ENCODE peak calls at places on chromosome 12, in five cellular contexts. G, J, L, R and S are unnamed samples. For H3K4me1 and H3K9me3, the result is how much of the 10 kb centered on the place peaks cover.

GRCh38 chr12:76898472-76898871 is 19.7 kb upstream of the CSRP2 start:
- DNase-seq in G (no peak), R (no peak), L (no peak), J (no peak), S (no peak)

GRCh38 chr12:57522019-57522886 is at the start of gene MBD6:
- DNase-seq in R (peak), L (peak), G (peak), J (peak), S (peak)

GRCh38 chr12:101875112-101875961 is 2.0 kb upstream of the DRAM1 start:
- DNase-seq in J (no peak), L (no peak), R (no peak), G (peak), S (no peak)

GRCh38 chr12:107435072-107435471 is 250.5 kb upstream of the PWP1 start:
- DNase-seq in J (no peak), G (no peak), L (no peak), R (no peak), S (no peak)

GRCh38 chr12:98644433-98644711 is 216 bp downstream of the IKBIP start:
- DNase-seq in R (no peak), L (no peak), J (no peak), G (no peak), S (no peak)

GRCh38 chr12:27151479-27151878 is 69.1 kb upstream of the C12orf71 start:
- DNase-seq in R (no peak), L (no peak), G (no peak), J (no peak), S (no peak)

GRCh38 chr12:100591979-100592378 is 18.5 kb downstream of the GAS2L3 start:
- DNase-seq in G (no peak), L (no peak), J (no peak), R (no peak), S (no peak)

GRCh38 chr12:114013601-114014345 is 47.6 kb upstream of the RBM19 start:
- DNase-seq in G (no peak), L (peak), R (peak), J (no peak), S (peak)

GRCh38 chr12:46785413-46785812 is 40.4 kb downstream of the SLC38A4 start:
- DNase-seq in G (no peak), R (no peak), L (no peak), J (no peak), S (no peak)

GRCh38 chr12:105677672-105678071 is 347.2 kb downstream of the C12orf75 start:
- DNase-seq in J (no peak), L (no peak), R (no peak), G (no peak), S (no peak)

GRCh38 chr12:109766251-109766778 is 52.7 kb downstream of the FAM222A start:
- DNase-seq in R (peak), G (no peak), L (peak), J (no peak), S (no peak)

GRCh38 chr12:89669197-89669596 is 39.4 kb downstream of the ATP2B1 start:
- DNase-seq in G (no peak), J (no peak), L (no peak), R (no peak), S (no peak)

GRCh38 chr12:125657681-125658080 is 592.4 kb downstream of the AACS start:
- DNase-seq in G (no peak), J (no peak), L (no peak), R (no peak), S (no peak)

GRCh38 chr12:95648990-95649791 is 97.9 kb upstream of the USP44 start:
- DNase-seq in L (no peak), J (no peak), R (no peak), G (peak), S (no peak)

GRCh38 chr12:127680516-127680915 is 586.5 kb upstream of the TMEM132C start:
- DNase-seq in J (no peak), R (no peak), G (no peak), L (no peak), S (no peak)

GRCh38 chr12:1591029-1591428 is 3.4 kb downstream of the FBXL14 start:
- DNase-seq in L (no peak), J (no peak), R (no peak), G (no peak), S (no peak)

GRCh38 chr12:77153706-77154105 is 88.3 kb upstream of the E2F7 start:
- DNase-seq in G (no peak), J (no peak), R (no peak), L (no peak), S (no peak)

GRCh38 chr12:76698316-76698715 is 65.6 kb upstream of the ZDHHC17 start:
- DNase-seq in G (no peak), L (no peak), R (no peak), J (no peak), S (no peak)

GRCh38 chr12:3757261-3757660 is 4.4 kb upstream of the CRACR2A start:
- DNase-seq in J (no peak), R (no peak), L (no peak), G (no peak), S (no peak)

GRCh38 chr12:110548678-110549077 is 34.4 kb downstream of the PPTC7 start:
- DNase-seq in L (no peak), J (no peak), G (no peak), R (no peak), S (no peak)

GRCh38 chr12:41899577-41899976 is 245.1 kb downstream of the GXYLT1 start:
- DNase-seq in R (no peak), G (no peak), J (no peak), L (no peak), S (no peak)

GRCh38 chr12:130916251-130916911 is 37.3 kb upstream of the ADGRD1 start:
- DNase-seq in J (peak), G (no peak), R (peak), L (peak), S (peak)

GRCh38 chr12:122206976-122207375 is 3.5 kb downstream of the B3GNT4 start:
- DNase-seq in G (no peak), J (no peak), L (no peak), R (no peak), S (no peak)

GRCh38 chr12:65779091-65779642 is 45.1 kb upstream of the HMGA2 start:
- DNase-seq in L (no peak), R (no peak), J (no peak), G (peak), S (no peak)

DNA sequence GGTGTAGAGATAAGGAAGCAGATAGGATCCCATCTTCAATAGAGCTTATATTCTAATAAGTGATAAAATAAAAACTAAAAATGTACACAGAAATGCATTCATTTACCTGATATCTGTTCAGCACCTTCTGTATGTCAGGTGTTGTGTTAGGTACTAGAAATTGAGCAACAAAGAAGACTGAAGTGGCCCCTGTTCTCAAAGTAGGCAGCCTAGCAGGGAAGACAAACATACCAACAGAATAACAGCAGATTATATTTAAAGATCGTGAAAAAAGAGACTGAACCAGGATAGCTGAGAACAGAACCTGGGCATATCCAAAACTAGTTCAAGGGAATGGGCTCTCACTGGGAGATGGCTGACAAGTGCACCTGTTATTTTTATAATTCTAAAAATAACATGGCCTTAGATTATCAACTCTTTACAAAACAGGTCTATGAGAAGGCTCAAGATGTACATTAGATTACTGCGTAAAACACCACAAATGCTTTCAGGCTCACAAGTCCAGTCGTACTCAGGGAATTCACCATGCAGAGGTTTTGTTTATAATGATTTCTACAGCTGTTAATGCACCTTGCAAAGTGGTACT is 16.3 kb downstream of the ANO6 start:
- DNase-seq in R (no peak), L (no peak), J (no peak), G (no peak), S (no peak)
- H3K4me1 ChIP-seq in R (under half), L (under half), J (half or more), G (under half), S (half or more)

DNA sequence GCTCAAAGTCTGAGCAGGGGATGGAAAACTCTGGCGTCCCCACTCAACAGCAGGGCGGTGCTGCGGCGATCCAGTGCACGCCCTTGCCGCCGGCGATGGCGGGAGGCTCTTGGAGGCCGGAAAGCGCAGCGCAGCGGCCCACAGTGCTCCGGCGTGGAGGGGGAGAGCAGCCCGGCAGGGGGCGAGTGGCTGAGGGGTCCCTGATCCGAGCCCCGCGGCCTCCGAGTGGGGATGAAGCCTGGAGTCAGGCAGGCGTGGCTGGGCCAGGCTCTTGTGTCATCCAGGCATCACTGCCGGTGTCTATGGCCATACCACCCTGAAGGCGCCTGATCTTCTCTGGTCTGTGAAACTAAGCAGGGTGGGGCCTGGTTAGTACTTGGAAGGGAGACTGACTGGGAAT is 183.1 kb downstream of the ALG10 start:
- DNase-seq in R (peak), L (no peak), J (no peak), G (no peak), S (no peak)
- H3K9me3 ChIP-seq in R (under half), L (half or more), J (under half), G (under half), S (under half)

GRCh38 chr12:22447223-22447622 is 97.1 kb downstream of the C2CD5 start:
- DNase-seq in L (no peak), R (peak), J (no peak), G (no peak), S (no peak)

GRCh38 chr12:22443379-22444316 is 100.7 kb downstream of the C2CD5 start:
- DNase-seq in L (peak), R (peak), J (no peak), G (peak), S (no peak)
- TF ChIP-seq CTCF in L (peak), R (peak), J (peak), G (peak), S (peak)

DNA sequence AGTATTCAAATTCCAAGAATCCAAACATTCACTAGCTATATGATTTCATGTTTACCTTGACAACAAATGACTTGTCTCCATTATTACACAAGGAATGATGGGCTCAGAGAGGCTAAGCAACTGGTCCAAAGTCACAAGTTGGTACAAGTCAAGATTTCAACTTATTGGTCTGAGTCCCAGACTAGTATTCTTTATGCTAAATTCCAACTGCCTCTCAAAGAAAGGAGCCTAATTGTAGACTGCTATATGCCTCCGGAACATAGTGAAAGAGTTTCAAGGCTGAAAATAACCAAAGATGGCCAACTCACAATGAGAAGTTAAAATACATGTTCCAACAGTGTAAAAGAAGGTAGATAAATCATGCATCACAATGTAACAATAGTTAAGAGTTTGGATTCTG is 7.5 kb downstream of the BTG1 start:
- DNase-seq in J (no peak), L (no peak), R (no peak), G (no peak), S (no peak)
- H3K4me1 ChIP-seq in J (half or more), L (under half), R (half or more), G (under half), S (under half)

DNA sequence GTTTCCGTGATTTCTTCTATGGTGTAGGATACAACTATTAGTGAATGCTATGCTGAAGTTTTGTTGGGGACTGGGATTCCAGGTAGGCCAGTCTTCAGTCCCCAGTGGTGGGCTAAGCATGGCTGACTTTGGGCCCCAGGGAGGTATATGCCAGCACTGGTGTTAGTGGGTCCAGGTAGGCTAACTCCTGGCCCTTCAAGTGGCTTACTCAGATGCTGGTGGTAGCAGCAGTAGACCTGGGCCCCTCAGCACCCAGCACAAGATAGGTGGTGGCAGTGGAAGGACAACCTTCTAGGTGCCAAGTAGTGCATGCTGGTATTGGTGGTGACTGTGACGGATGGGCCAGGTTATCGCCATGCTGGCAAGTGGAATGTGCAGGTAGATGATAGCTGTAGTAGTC is 955.1 kb downstream of the TMTC2 start:
- DNase-seq in R (no peak), L (no peak), J (no peak), G (no peak), S (no peak)
- H3K9me3 ChIP-seq in R (under half), L (under half), J (under half), G (under half), S (under half)

DNA sequence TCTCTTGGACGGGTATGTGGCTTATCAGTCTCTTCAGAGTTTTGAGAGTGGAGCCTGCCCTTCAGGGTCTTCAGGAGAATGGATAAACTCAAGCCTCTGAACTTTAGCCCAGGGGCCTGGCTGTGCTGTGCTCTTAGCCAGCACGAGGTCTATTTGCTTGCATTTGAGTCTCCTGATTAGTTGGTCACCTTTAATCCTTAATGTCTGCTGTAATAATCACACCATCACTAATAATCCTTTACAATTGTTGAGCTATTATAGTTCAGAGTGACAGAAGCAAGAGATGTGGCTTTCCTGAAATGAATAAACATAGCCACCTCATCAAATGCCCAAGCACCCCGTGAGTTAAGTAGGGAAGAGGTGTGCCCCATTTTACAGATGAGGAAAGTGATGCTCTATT is 24.2 kb downstream of the KRT80 start:
- DNase-seq in L (no peak), G (no peak), J (no peak), R (no peak), S (no peak)
- TF ChIP-seq CTCF in L (no peak), G (no peak), J (no peak), R (no peak), S (no peak)